ENCODE peak calls at places on chromosomes 11 and 22, in ten cellular contexts. Z, N, R, T, G, V, M, S, X and I are unnamed samples.

GRCh38 chr11:111870887-111871692 is at the start of gene ALG9:
- DNase-seq in Z (peak), N (peak), R (peak), T (peak), G (peak), V (peak), M (peak), S (peak), X (peak), I (peak)

GRCh38 chr11:3853935-3854659 is 1.4 kb upstream of the STIM1 start:
- DNase-seq in Z (no peak), N (no peak), R (no peak), T (peak), G (no peak), V (peak), M (no peak), S (no peak), X (peak), I (no peak)

GRCh38 chr22:44166448-44166847 is 14.3 kb upstream of the PARVG start:
- DNase-seq in Z (no peak), N (no peak), R (no peak), T (no peak), G (no peak), V (no peak), M (no peak), S (no peak), X (no peak), I (no peak)

GRCh38 chr11:100816823-100817222 is 129.7 kb downstream of the ARHGAP42 start:
- DNase-seq in Z (peak), N (peak), R (no peak), T (no peak), G (no peak), V (no peak), M (peak), S (no peak), X (no peak), I (no peak)

GRCh38 chr11:111427471-111427912 is 48.4 kb upstream of the POU2AF1 start:
- DNase-seq in Z (no peak), N (no peak), R (no peak), T (no peak), G (no peak), V (no peak), M (no peak), S (no peak), X (no peak), I (no peak)

GRCh38 chr11:10309163-10310093 is 4.6 kb downstream of the ADM start:
- DNase-seq in Z (peak), N (peak), R (peak), T (peak), G (peak), V (no peak), M (peak), S (peak), X (peak), I (peak)

GRCh38 chr22:49521787-49522224 is 305.9 kb downstream of the BRD1 start:
- DNase-seq in Z (no peak), N (no peak), R (no peak), T (no peak), G (no peak), V (no peak), M (no peak), S (no peak), X (no peak), I (no peak)

GRCh38 chr11:98979212-98979611 is 41.5 kb upstream of the CNTN5 start:
- DNase-seq in Z (no peak), N (no peak), R (no peak), T (no peak), G (no peak), V (no peak), M (no peak), S (no peak), X (no peak), I (no peak)

GRCh38 chr11:63841554-63841953 is 2.6 kb downstream of the MARK2 start:
- DNase-seq in Z (peak), N (no peak), R (no peak), T (no peak), G (peak), V (no peak), M (peak), S (peak), X (no peak), I (no peak)

GRCh38 chr22:21443735-21444421 is 23.3 kb upstream of the TMEM191C start:
- DNase-seq in Z (no peak), N (no peak), R (no peak), T (no peak), G (no peak), V (no peak), M (no peak), S (no peak), X (peak), I (no peak)

GRCh38 chr11:14054708-14055107 is 92.2 kb downstream of the SPON1 start:
- DNase-seq in Z (no peak), N (no peak), R (no peak), T (no peak), G (no peak), V (no peak), M (no peak), S (no peak), X (no peak), I (peak)

GRCh38 chr11:2219318-2220017 is 47.9 kb upstream of the TH start:
- DNase-seq in Z (no peak), N (no peak), R (no peak), T (no peak), G (no peak), V (no peak), M (no peak), S (no peak), X (no peak), I (no peak)

GRCh38 chr22:49751968-49752597 is 75.6 kb downstream of the BRD1 start:
- DNase-seq in Z (no peak), N (no peak), R (no peak), T (no peak), G (no peak), V (no peak), M (no peak), S (no peak), X (no peak), I (no peak)

GRCh38 chr11:130404727-130405126 is 23.7 kb downstream of the ADAMTS8 start:
- DNase-seq in Z (no peak), N (no peak), R (no peak), T (no peak), G (no peak), V (no peak), M (no peak), S (no peak), X (no peak), I (no peak)

GRCh38 chr22:36162127-36163034 is 1.8 kb upstream of the APOL3 start:
- DNase-seq in Z (no peak), N (no peak), R (no peak), T (peak), G (no peak), V (no peak), M (no peak), S (no peak), X (no peak), I (no peak)